ENCODE peak calls at places on chromosomes 12 and 14, in eight cellular contexts. N is dorsolateral prefrontal cortex, B is heart right ventricle, X is stomach, U is pancreas, P is spleen, R is fibroblast of mammary gland, W is GM06990. Z is an unnamed sample.

GRCh38 chr12:28872654-28873268 is 276.3 kb upstream of the FAR2 start:
- DNase-seq in N (no peak), B (peak), X (peak), U (peak), P (no peak), R (peak), W (peak), Z (no peak)

GRCh38 chr12:23684121-23684520 is 265.3 kb downstream of the SOX5 start:
- DNase-seq in N (no peak), B (no peak), X (no peak), U (no peak), P (no peak), R (no peak), W (no peak), Z (no peak)

GRCh38 chr12:116982721-116983502 is 72.2 kb downstream of the FBXW8 start:
- DNase-seq in N (no peak), B (no peak), X (no peak), U (no peak), P (no peak), R (peak), W (no peak), Z (no peak)

GRCh38 chr12:19620222-19620621 is 180.9 kb downstream of the AEBP2 start:
- DNase-seq in N (no peak), B (no peak), X (peak), U (no peak), P (no peak), R (no peak), W (no peak), Z (no peak)

GRCh38 chr14:54556535-54556934 is 10.4 kb upstream of the SAMD4A start:
- DNase-seq in N (no peak), B (no peak), X (no peak), U (no peak), P (no peak), R (no peak), W (no peak), Z (no peak)

GRCh38 chr12:33555128-33555527 is 115.5 kb upstream of the SYT10 start:
- DNase-seq in N (no peak), B (no peak), X (no peak), U (no peak), P (no peak), R (no peak), W (no peak), Z (no peak)

GRCh38 chr14:45201908-45202307 is 51.1 kb downstream of the MIS18BP1 start:
- DNase-seq in N (no peak), B (no peak), X (no peak), U (no peak), P (no peak), R (peak), W (peak), Z (no peak)

GRCh38 chr12:3698218-3698974 is 54.5 kb downstream of the CRACR2A start:
- DNase-seq in N (no peak), B (no peak), X (no peak), U (no peak), P (no peak), R (peak), W (no peak), Z (no peak)

GRCh38 chr14:90675399-90675798 is 140.8 kb downstream of the TTC7B start:
- DNase-seq in N (no peak), B (no peak), X (no peak), U (no peak), P (no peak), R (peak), W (no peak), Z (no peak)

GRCh38 chr12:114698566-114699163 is 14.7 kb upstream of the TBX3 start:
- DNase-seq in N (no peak), B (no peak), X (no peak), U (no peak), P (no peak), R (no peak), W (no peak), Z (no peak)

GRCh38 chr12:13223176-13223806 is 26.8 kb downstream of the EMP1 start:
- DNase-seq in N (no peak), B (no peak), X (no peak), U (no peak), P (no peak), R (peak), W (no peak), Z (no peak)

GRCh38 chr12:93302331-93303229 is 75.1 kb upstream of the NUDT4 start:
- DNase-seq in N (no peak), B (no peak), X (no peak), U (no peak), P (no peak), R (peak), W (no peak), Z (no peak)

GRCh38 chr12:96195845-96196451 is 1.8 kb downstream of the ELK3 start:
- DNase-seq in N (no peak), B (peak), X (no peak), U (no peak), P (peak), R (peak), W (no peak), Z (no peak)

GRCh38 chr12:63206494-63206893 is 55.5 kb upstream of the AVPR1A start:
- DNase-seq in N (no peak), B (no peak), X (no peak), U (no peak), P (no peak), R (no peak), W (no peak), Z (no peak)

GRCh38 chr14:76904100-76904739 is 78.0 kb downstream of the LRRC74A start:
- DNase-seq in N (no peak), B (peak), X (no peak), U (no peak), P (no peak), R (peak), W (no peak), Z (no peak)

GRCh38 chr14:91325211-91325610 is 80.7 kb upstream of the GPR68 start:
- DNase-seq in N (no peak), B (no peak), X (no peak), U (no peak), P (peak), R (no peak), W (no peak), Z (no peak)

GRCh38 chr12:117255386-117255785 is 65.1 kb upstream of the FBXO21 start:
- DNase-seq in N (no peak), B (no peak), X (no peak), U (no peak), P (no peak), R (no peak), W (no peak), Z (no peak)

GRCh38 chr12:17020765-17021164 is 414.8 kb upstream of the LMO3 start:
- DNase-seq in N (no peak), B (no peak), X (no peak), U (no peak), P (no peak), R (no peak), W (no peak), Z (no peak)
- H3K4me3 ChIP-seq in N (no peak), B (no peak), X (no peak), U (no peak), P (no peak), R (no peak), W (no peak), Z (no peak)

GRCh38 chr14:37563189-37563588 is 31.9 kb downstream of the FOXA1 start:
- DNase-seq in N (no peak), B (no peak), X (no peak), U (no peak), P (no peak), R (no peak), W (no peak), Z (no peak)

GRCh38 chr14:37571391-37571790 is 23.7 kb downstream of the FOXA1 start:
- DNase-seq in N (no peak), B (no peak), X (no peak), U (no peak), P (no peak), R (no peak), W (no peak), Z (no peak)

GRCh38 chr14:37569729-37570128 is 25.3 kb downstream of the FOXA1 start:
- DNase-seq in N (no peak), B (no peak), X (no peak), U (no peak), P (no peak), R (no peak), W (no peak), Z (no peak)

GRCh38 chr14:37566811-37567371 is 28.2 kb downstream of the FOXA1 start:
- DNase-seq in N (no peak), B (no peak), X (no peak), U (no peak), P (no peak), R (no peak), W (no peak), Z (no peak)

GRCh38 chr14:37565550-37565949 is 29.5 kb downstream of the FOXA1 start:
- DNase-seq in N (no peak), B (no peak), X (no peak), U (no peak), P (no peak), R (no peak), W (no peak), Z (no peak)
- TF ChIP-seq CTCF in N (no peak), B (no peak), X (no peak), U (no peak), P (no peak), R (peak), W (no peak), Z (no peak)

GRCh38 chr14:35346738-35347322 is 54.6 kb downstream of the PSMA6 start:
- DNase-seq in N (no peak), B (no peak), X (no peak), U (peak), P (no peak), R (no peak), W (no peak), Z (no peak)
- H3K4me3 ChIP-seq in N (no peak), B (no peak), X (no peak), U (no peak), P (no peak), R (no peak), W (no peak), Z (no peak)

GRCh38 chr14:74038015-74038859 is 19.1 kb downstream of the BBOF1 start:
- DNase-seq in N (no peak), B (no peak), X (no peak), U (no peak), P (no peak), R (peak), W (peak), Z (no peak)
- TF ChIP-seq CTCF in N (peak), B (peak), X (peak), U (peak), P (peak), R (peak), W (peak), Z (peak)

GRCh38 chr14:99645545-99646505 is 896 bp downstream of the HHIPL1 start:
- DNase-seq in N (no peak), B (no peak), X (no peak), U (no peak), P (no peak), R (no peak), W (no peak), Z (no peak)
- H3K4me3 ChIP-seq in N (peak), B (peak), X (peak), U (peak), P (peak), R (peak), W (no peak), Z (no peak)

GRCh38 chr12:32230607-32230982 is 123.9 kb downstream of the BICD1 start:
- DNase-seq in N (no peak), B (no peak), X (no peak), U (no peak), P (no peak), R (no peak), W (no peak), Z (no peak)

GRCh38 chr12:32235251-32235650 is 128.6 kb downstream of the BICD1 start:
- DNase-seq in N (no peak), B (no peak), X (no peak), U (no peak), P (no peak), R (no peak), W (no peak), Z (no peak)

GRCh38 chr12:32226768-32227167 is 120.1 kb downstream of the BICD1 start:
- DNase-seq in N (no peak), B (no peak), X (no peak), U (no peak), P (no peak), R (no peak), W (no peak), Z (no peak)

GRCh38 chr12:32233568-32233967 is 126.9 kb downstream of the BICD1 start:
- DNase-seq in N (no peak), B (no peak), X (no peak), U (no peak), P (no peak), R (no peak), W (no peak), Z (no peak)

DNA sequence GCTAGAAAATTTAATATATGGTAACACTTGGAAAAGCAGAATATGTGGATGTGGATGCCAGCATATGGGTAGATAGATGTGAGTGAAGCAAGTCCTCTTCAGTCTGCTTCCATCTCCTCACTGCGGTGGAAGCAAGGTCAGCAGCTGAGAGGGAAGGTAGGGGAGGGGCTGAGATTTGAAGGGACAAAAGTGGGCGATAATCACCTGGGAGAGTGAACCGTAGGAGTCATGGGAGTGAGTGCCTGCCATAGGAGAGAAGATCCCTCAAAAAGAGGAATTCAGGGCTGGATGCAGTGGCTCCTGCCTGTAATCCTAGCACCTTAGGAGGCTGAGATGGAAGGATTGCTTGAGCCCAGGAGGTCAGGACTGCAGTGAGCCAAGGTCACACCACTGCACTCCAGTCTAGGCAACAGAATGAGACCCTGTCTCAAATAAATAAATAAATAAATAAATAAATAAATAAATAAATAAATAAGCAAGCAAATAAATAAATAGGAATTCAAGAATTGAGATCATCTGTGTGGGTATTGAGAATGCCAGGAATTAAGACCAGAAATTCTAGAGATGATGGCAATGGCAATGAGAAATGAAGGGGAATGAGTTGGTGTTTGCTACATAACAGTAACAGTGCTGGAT is 123.4 kb downstream of the BICD1 start:
- DNase-seq in N (no peak), B (no peak), X (no peak), U (no peak), P (no peak), R (no peak), W (no peak), Z (no peak)
- TF ChIP-seq CTCF in N (no peak), B (no peak), X (no peak), U (no peak), P (no peak), R (no peak), W (no peak), Z (no peak)

DNA sequence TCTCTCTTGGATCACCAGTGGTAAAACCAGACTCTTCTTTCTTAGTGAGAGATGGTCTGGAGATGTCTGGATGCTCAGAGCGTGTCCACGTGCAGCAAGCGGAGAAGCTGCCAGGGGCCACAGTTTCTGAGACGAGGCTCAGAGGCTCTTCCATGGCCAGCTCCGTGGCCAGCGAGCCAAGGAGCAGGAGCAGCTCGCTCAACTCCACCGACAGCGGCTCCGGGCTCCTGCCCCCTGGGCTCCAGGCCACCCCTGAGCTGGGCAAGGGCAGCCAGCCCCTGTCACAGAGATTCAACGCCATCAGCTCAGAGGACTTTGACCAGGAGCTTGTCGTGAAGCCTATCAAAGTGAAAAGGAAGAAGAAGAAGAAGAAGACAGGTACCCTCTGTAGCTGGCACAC is 69.0 kb downstream of the TECPR2 start:
- DNase-seq in N (no peak), B (no peak), X (no peak), U (no peak), P (no peak), R (no peak), W (no peak), Z (no peak)
- H3K4me3 ChIP-seq in N (no peak), B (no peak), X (no peak), U (no peak), P (no peak), R (no peak), W (no peak), Z (no peak)

GRCh38 chr14:69535230-69535848 is 39.3 kb downstream of the CCDC177 start:
- DNase-seq in N (peak), B (no peak), X (peak), U (peak), P (no peak), R (peak), W (no peak), Z (no peak)
- TF ChIP-seq CTCF in N (peak), B (peak), X (peak), U (peak), P (no peak), R (peak), W (peak), Z (peak)

DNA sequence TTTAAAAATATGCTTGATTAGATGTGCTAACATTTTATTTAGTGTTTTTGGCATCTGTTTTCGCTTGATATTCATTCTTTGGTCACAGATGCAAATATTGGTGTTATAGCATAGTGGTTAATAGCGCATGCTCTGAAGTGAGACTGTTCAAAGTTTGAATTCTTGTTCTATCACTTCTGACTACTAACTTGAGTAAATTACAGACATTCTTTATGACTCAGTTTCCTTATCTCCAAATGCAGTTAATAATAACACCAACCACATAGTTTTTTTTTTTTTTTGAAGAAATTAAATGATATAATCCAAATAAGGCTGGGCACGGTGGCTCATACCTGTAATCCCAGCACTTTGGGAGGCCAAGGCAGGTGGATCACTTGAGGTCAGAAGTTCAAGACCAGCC is 81.0 kb downstream of the TMX1 start:
- DNase-seq in N (no peak), B (no peak), X (no peak), U (no peak), P (no peak), R (no peak), W (no peak), Z (no peak)
- H3K4me3 ChIP-seq in N (no peak), B (no peak), X (no peak), U (no peak), P (no peak), R (no peak), W (no peak), Z (no peak)